ENCODE peak calls at places on chromosomes 3 and 15, in seven cellular contexts. S is activated T-helper 9 cell treated with anti-CD3 and anti-CD28 coated beads, Interleukin-2, amount 50 U/mL, for 16 hours; V is GM04504; Y is neuronal stem cell; K is iPS DF 6.9; H is CD8-positive, alpha-beta T cell; R is PC-3. J is an unnamed sample.

GRCh38 chr3:48685293-48685602 is 467 bp downstream of the NCKIPSD start:
- DNase-seq in S (no peak), V (no peak), Y (no peak), K (no peak), H (no peak), R (no peak), J (no peak)

GRCh38 chr3:174620138-174620537 is 239.0 kb upstream of the NAALADL2 start:
- DNase-seq in S (no peak), V (peak), Y (no peak), K (no peak), H (no peak), R (peak), J (no peak)

GRCh38 chr3:49972656-49973055 is 32.7 kb downstream of the RBM6 start:
- DNase-seq in S (no peak), V (no peak), Y (no peak), K (no peak), H (no peak), R (no peak), J (no peak)

GRCh38 chr3:72034956-72035355 is 250.0 kb upstream of the PROK2 start:
- DNase-seq in S (no peak), V (no peak), Y (no peak), K (no peak), H (no peak), R (no peak), J (no peak)

GRCh38 chr15:86915811-86916331 is 836.2 kb downstream of the AGBL1 start:
- DNase-seq in S (no peak), V (peak), Y (peak), K (peak), H (no peak), R (peak), J (no peak)

GRCh38 chr3:42387802-42388651 is 22.4 kb downstream of the LYZL4 start:
- DNase-seq in S (no peak), V (no peak), Y (no peak), K (no peak), H (peak), R (peak), J (no peak)

GRCh38 chr3:80688814-80689213 is 921.0 kb upstream of the ROBO1 start:
- DNase-seq in S (no peak), V (no peak), Y (no peak), K (no peak), H (no peak), R (peak), J (no peak)

GRCh38 chr3:80970292-80970691 is 791.2 kb downstream of the GBE1 start:
- DNase-seq in S (no peak), V (no peak), Y (no peak), K (no peak), H (no peak), R (no peak), J (no peak)

GRCh38 chr3:66497982-66498671 is 2.7 kb downstream of the LRIG1 start:
- DNase-seq in S (no peak), V (no peak), Y (no peak), K (no peak), H (no peak), R (no peak), J (no peak)

GRCh38 chr3:73052857-73053256 is 8.6 kb upstream of the EBLN2 start:
- DNase-seq in S (no peak), V (no peak), Y (no peak), K (no peak), H (no peak), R (peak), J (no peak)

GRCh38 chr15:34365073-34365825 is 1.7 kb downstream of the LPCAT4 start:
- DNase-seq in S (no peak), V (no peak), Y (no peak), K (no peak), H (no peak), R (no peak), J (no peak)

GRCh38 chr15:60788514-60789091 is 309.7 kb upstream of the ICE2 start:
- DNase-seq in S (peak), V (no peak), Y (no peak), K (no peak), H (no peak), R (no peak), J (no peak)

GRCh38 chr3:126508539-126508938 is 9.0 kb downstream of the UROC1 start:
- DNase-seq in S (no peak), V (no peak), Y (no peak), K (no peak), H (no peak), R (peak), J (no peak)

GRCh38 chr15:100686021-100686724 is 83.8 kb downstream of the ASB7 start:
- DNase-seq in S (no peak), V (no peak), Y (no peak), K (no peak), H (no peak), R (no peak), J (no peak)

GRCh38 chr15:96254168-96254567 is 76.3 kb upstream of the NR2F2 start:
- DNase-seq in S (no peak), V (no peak), Y (no peak), K (no peak), H (no peak), R (no peak), J (no peak)

GRCh38 chr3:15512173-15512572 is 9.3 kb downstream of the COLQ start:
- DNase-seq in S (no peak), V (peak), Y (no peak), K (no peak), H (no peak), R (no peak), J (no peak)

GRCh38 chr15:74725845-74726773 is 781 bp upstream of the CYP1A1 start:
- DNase-seq in S (peak), V (no peak), Y (peak), K (no peak), H (peak), R (peak), J (no peak)

GRCh38 chr15:63089260-63090043 is 32.2 kb upstream of the LACTB start:
- DNase-seq in S (no peak), V (peak), Y (no peak), K (no peak), H (no peak), R (peak), J (peak)

GRCh38 chr3:45143673-45144670 is 2.2 kb downstream of the CDCP1 start:
- DNase-seq in S (no peak), V (no peak), Y (no peak), K (no peak), H (no peak), R (no peak), J (no peak)

GRCh38 chr15:69160976-69161877 is 792 bp downstream of the GLCE start:
- DNase-seq in S (peak), V (no peak), Y (peak), K (no peak), H (peak), R (peak), J (no peak)

GRCh38 chr3:186875708-186876107 is 33.2 kb downstream of the ADIPOQ start:
- DNase-seq in S (no peak), V (no peak), Y (no peak), K (no peak), H (no peak), R (no peak), J (no peak)

GRCh38 chr3:38039101-38039898 is at the start of gene DLEC1:
- DNase-seq in S (peak), V (no peak), Y (peak), K (no peak), H (peak), R (no peak), J (peak)

GRCh38 chr3:38739931-38740330 is 76.1 kb downstream of the SCN10A start:
- DNase-seq in S (no peak), V (no peak), Y (no peak), K (no peak), H (no peak), R (no peak), J (no peak)

GRCh38 chr3:161423911-161424522 is 52.7 kb upstream of the SPTSSB start:
- DNase-seq in S (no peak), V (no peak), Y (peak), K (no peak), H (no peak), R (peak), J (no peak)

GRCh38 chr3:141458937-141459510 is 27.8 kb upstream of the RASA2 start:
- DNase-seq in S (no peak), V (no peak), Y (no peak), K (no peak), H (no peak), R (no peak), J (no peak)

GRCh38 chr15:78060232-78060631 is 17.3 kb downstream of the TBC1D2B start:
- DNase-seq in S (no peak), V (no peak), Y (no peak), K (no peak), H (no peak), R (no peak), J (no peak)

GRCh38 chr3:10224794-10225660 is 23.2 kb upstream of the TATDN2 start:
- DNase-seq in S (peak), V (no peak), Y (peak), K (peak), H (peak), R (peak), J (no peak)

GRCh38 chr3:99499235-99499798 is 139.1 kb upstream of the COL8A1 start:
- DNase-seq in S (no peak), V (no peak), Y (no peak), K (peak), H (no peak), R (peak), J (no peak)

GRCh38 chr3:17038900-17039545 is 154.3 kb downstream of the PLCL2 start:
- DNase-seq in S (no peak), V (no peak), Y (no peak), K (no peak), H (no peak), R (peak), J (no peak)

J was measured in iPS DF 19.7.